ENCODE peak calls at places on chromosomes 4 and X, in seven cellular contexts. F, C, O, Z, E, D and Q are unnamed samples.
A peak's percentile ranks its signal among the peaks of the same experiment; 100 is the strongest.

GRCh38 chr4:55117511-55117910 is 7.9 kb downstream of the KDR start:
- DNase-seq in F (no peak), C (no peak), O (no peak), Z (no peak), E (no peak), D (no peak), Q (no peak)

GRCh38 chr4:144449623-144450022 is 196.3 kb upstream of the HHIP start:
- DNase-seq in F (no peak), C (no peak), O (peak; percentile 72), Z (peak; percentile 32), E (no peak), D (no peak), Q (peak; percentile 61)

GRCh38 chr4:68162196-68162595 is 32.5 kb upstream of the TMPRSS11F start:
- DNase-seq in F (no peak), C (no peak), O (no peak), Z (no peak), E (no peak), D (no peak), Q (no peak)

GRCh38 chr4:138665851-138666250 is 349.7 kb upstream of the NOCT start:
- DNase-seq in F (no peak), C (no peak), O (no peak), Z (no peak), E (no peak), D (no peak), Q (no peak)

GRCh38 chr4:111362891-111363290 is 740.0 kb upstream of the PITX2 start:
- DNase-seq in F (no peak), C (no peak), O (peak; percentile 62), Z (peak; percentile 1), E (no peak), D (no peak), Q (no peak)

GRCh38 chr4:150181536-150181935 is 103.3 kb downstream of the DCLK2 start:
- DNase-seq in F (no peak), C (no peak), O (no peak), Z (peak; percentile 42), E (no peak), D (peak; percentile 24), Q (no peak)

GRCh38 chr4:75889537-75890199 is 12.6 kb downstream of the PPEF2 start:
- DNase-seq in F (no peak), C (no peak), O (no peak), Z (no peak), E (no peak), D (no peak), Q (no peak)

GRCh38 chr4:76590847-76591281 is 155.8 kb downstream of the SHROOM3 start:
- DNase-seq in F (no peak), C (no peak), O (no peak), Z (no peak), E (no peak), D (no peak), Q (no peak)

GRCh38 chr4:162154862-162155540 is 8.8 kb downstream of the FSTL5 start:
- DNase-seq in F (no peak), C (no peak), O (no peak), Z (no peak), E (no peak), D (no peak), Q (no peak)

GRCh38 chr4:120066182-120066524 is 495 bp downstream of the MAD2L1 start:
- DNase-seq in F (no peak), C (peak; percentile 69), O (no peak), Z (peak; percentile 87), E (peak; percentile 18), D (peak; percentile 73), Q (no peak)

GRCh38 chrX:38856670-38857069 is 55.4 kb downstream of the MID1IP1 start:
- DNase-seq in F (no peak), C (no peak), O (no peak), Z (no peak), E (no peak), D (no peak), Q (no peak)

GRCh38 chr4:169723207-169723606 is 34.5 kb downstream of the HPF1 start:
- DNase-seq in F (no peak), C (no peak), O (no peak), Z (peak; percentile 38), E (no peak), D (no peak), Q (peak; percentile 23)

GRCh38 chrX:21493226-21493850 is 119.1 kb downstream of the CNKSR2 start:
- DNase-seq in F (no peak), C (no peak), O (no peak), Z (no peak), E (no peak), D (no peak), Q (no peak)

GRCh38 chrX:155534800-155535199 is 76.4 kb upstream of the F8A3 start:
- DNase-seq in F (no peak), C (no peak), O (no peak), Z (peak; percentile 52), E (no peak), D (no peak), Q (no peak)

GRCh38 chrX:56796641-56797395 is 67.8 kb downstream of the NBDY start:
- DNase-seq in F (no peak), C (no peak), O (no peak), Z (no peak), E (no peak), D (no peak), Q (no peak)

DNA sequence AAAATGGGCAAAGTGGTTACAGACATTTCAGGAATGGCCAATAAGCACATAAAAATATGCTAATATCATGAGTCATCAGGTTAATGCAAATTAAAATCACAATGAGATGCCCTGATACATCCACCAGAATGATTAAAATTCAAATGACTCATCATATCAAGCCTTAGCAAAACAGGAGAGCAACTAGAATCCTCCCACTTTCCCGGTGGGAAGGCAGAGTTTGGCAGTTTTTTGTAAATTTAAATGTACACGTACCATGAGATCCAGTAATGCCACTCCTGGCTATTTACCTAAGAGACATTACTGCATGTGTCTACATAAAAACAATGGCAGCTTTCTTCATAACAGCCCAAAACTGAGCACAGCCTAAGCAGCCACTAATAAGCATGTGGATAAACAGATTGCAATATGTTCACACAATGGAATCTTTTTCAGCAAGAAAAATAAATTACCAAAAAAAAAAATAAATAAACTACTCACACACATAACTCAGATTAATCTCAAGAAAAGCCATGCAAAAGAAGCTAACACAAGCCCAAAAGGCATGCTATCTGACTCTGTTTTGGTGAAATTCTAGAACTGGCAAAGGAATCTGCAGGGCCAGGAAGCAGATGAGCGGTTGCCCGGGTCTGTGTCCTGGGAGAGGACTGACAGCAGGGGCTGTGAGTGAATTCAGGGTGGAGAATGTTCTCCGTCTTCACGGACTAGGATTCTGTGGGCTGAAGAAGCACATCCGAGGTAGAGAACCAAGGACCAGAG is 48.8 kb downstream of the AFAP1 start:
- DNase-seq in F (no peak), C (no peak), O (no peak), Z (peak; percentile 67), E (no peak), D (no peak), Q (no peak)
- H3K4me1 ChIP-seq in F (no peaks in the 10 kb centered on the region), C (no peaks in the 10 kb centered on the region), O (peaks cover 22% of the 10 kb centered on the region), Z (peaks cover 9% of the 10 kb centered on the region), E (peaks cover 9% of the 10 kb centered on the region), D (no peaks in the 10 kb centered on the region), Q (peaks cover 7% of the 10 kb centered on the region)

GRCh38 chr4:143358419-143358818 is 21.7 kb downstream of the GAB1 start:
- DNase-seq in F (no peak), C (no peak), O (no peak), Z (no peak), E (no peak), D (peak; percentile 81), Q (no peak)
- H3K4me1 ChIP-seq in F (peaks cover 7% of the 10 kb centered on the region), C (no peaks in the 10 kb centered on the region), O (peaks cover 93% of the 10 kb centered on the region), Z (peaks cover 6% of the 10 kb centered on the region), E (no peaks in the 10 kb centered on the region), D (peaks cover 56% of the 10 kb centered on the region), Q (peaks cover 72% of the 10 kb centered on the region)

GRCh38 chr4:25982962-25983361 is 68.9 kb downstream of the SMIM20 start:
- DNase-seq in F (no peak), C (no peak), O (no peak), Z (no peak), E (no peak), D (no peak), Q (no peak)
- H3K4me1 ChIP-seq in F (no peaks in the 10 kb centered on the region), C (no peaks in the 10 kb centered on the region), O (no peaks in the 10 kb centered on the region), Z (peaks cover 3% of the 10 kb centered on the region), E (peaks cover 12% of the 10 kb centered on the region), D (peaks cover 12% of the 10 kb centered on the region), Q (no peaks in the 10 kb centered on the region)

GRCh38 chr4:77818077-77818666 is 996 bp downstream of the CNOT6L start:
- DNase-seq in F (peak; percentile 72), C (peak; percentile 48), O (peak; percentile 77), Z (peak; percentile 85), E (no peak), D (peak; percentile 63), Q (peak; percentile 85)

GRCh38 chr4:77819836-77820679 is 890 bp upstream of the CNOT6L start:
- DNase-seq in F (peak; percentile 96), C (peak; percentile 95), O (peak; percentile 94), Z (peak; percentile 89), E (peak; percentile 70), D (peak; percentile 96), Q (peak; percentile 97)

GRCh38 chr4:77819409-77819835 is 254 bp upstream of the CNOT6L start:
- DNase-seq in F (no peak), C (no peak), O (peak; percentile 69), Z (no peak), E (no peak), D (peak; percentile 53), Q (peak; percentile 81)

GRCh38 chr4:77817304-77818076 is 1.7 kb downstream of the CNOT6L start:
- DNase-seq in F (no peak), C (no peak), O (no peak), Z (no peak), E (no peak), D (peak; percentile 78), Q (peak; percentile 57)

DNA sequence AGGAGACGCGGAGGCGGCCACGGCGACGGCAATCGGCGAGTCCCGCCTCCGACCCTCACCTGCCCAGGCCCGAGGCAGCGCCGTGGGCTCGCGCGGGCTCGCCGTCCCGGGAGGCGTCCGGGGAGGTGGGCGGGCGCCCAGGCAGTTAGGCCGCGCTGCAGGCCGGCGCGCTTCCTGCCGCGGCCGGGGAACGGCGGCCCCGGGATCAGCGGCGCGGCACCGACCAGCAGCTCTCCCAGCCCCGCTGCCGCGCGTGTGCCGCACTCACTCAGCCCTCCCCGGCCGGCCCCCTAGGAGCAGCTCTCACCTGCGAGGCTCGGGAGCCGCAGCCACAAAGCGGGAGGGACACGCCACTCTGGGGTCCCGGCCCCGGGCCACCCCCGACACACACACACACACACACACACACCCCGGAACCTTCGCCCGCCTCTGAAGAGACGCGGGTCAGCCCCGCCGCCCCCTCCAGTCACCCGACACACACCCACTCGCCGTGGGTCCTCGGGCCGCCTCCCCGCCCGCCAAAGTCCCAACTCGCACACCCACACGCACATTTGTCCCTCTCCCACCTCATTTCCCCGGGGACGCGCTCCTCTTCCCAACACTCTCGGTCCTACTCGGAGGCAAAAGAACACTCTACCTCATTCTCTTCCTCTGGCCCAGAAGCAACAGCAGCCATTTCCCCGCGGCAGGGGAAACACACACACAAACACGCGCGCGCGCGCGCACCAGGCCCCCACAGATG is at the start of gene CNOT6L:
- DNase-seq in F (peak; percentile 81), C (peak; percentile 91), O (peak; percentile 86), Z (peak; percentile 53), E (no peak), D (peak; percentile 82), Q (peak; percentile 92)
- H3K4me1 ChIP-seq in F (peaks cover 49% of the 10 kb centered on the region), C (peaks cover 50% of the 10 kb centered on the region), O (peaks cover 42% of the 10 kb centered on the region), Z (peaks cover 4% of the 10 kb centered on the region), E (no peaks in the 10 kb centered on the region), D (peaks cover 25% of the 10 kb centered on the region), Q (peaks cover 16% of the 10 kb centered on the region)